ENCODE peak calls at places on chromosome 15, in nine cellular contexts. One of them, this sample, is unnamed.

GRCh38 chr15:56052389-56053045 is 59.1 kb upstream of the NEDD4 start:
- DNase-seq in Daoy: peak; percentile 28
- DNase-seq in posterior vena cava: no peak
- DNase-seq in activated CD8-positive, alpha-beta memory T cell treated with anti-CD3 and anti-CD28 coated beads, Interleukin-2, amount 10 ng/mL, durations not matched to agents 7 days and 5 days: no peak
- DNase-seq in stimulated activated CD4-positive, alpha-beta T cell treated with anti-CD3 and anti-CD28 coated beads, Interleukin-15, amount 100 ng/mL, for 24 hours: no peak
- DNase-seq in pulmonary artery endothelial cell: peak; percentile 27
- DNase-seq in M059J: peak; percentile 68
- DNase-seq in ELF-1: peak; percentile 40
- DNase-seq in left lobe of liver: no peak
- DNase-seq in this sample: no peak

GRCh38 chr15:79957741-79958140 is 13.3 kb downstream of the BCL2A1 start:
- DNase-seq in posterior vena cava: no peak
- DNase-seq in Daoy: no peak
- DNase-seq in M059J: peak; percentile 19
- DNase-seq in pulmonary artery endothelial cell: no peak
- DNase-seq in activated CD8-positive, alpha-beta memory T cell treated with anti-CD3 and anti-CD28 coated beads, Interleukin-2, amount 10 ng/mL, durations not matched to agents 7 days and 5 days: no peak
- DNase-seq in stimulated activated CD4-positive, alpha-beta T cell treated with anti-CD3 and anti-CD28 coated beads, Interleukin-15, amount 100 ng/mL, for 24 hours: no peak
- DNase-seq in ELF-1: no peak
- DNase-seq in left lobe of liver: no peak
- DNase-seq in this sample: no peak

GRCh38 chr15:73965730-73966103 is 26.4 kb downstream of the STOML1 start:
- DNase-seq in ELF-1: no peak
- DNase-seq in stimulated activated CD4-positive, alpha-beta T cell treated with anti-CD3 and anti-CD28 coated beads, Interleukin-15, amount 100 ng/mL, for 24 hours: peak; percentile 17
- DNase-seq in Daoy: no peak
- DNase-seq in left lobe of liver: no peak
- DNase-seq in posterior vena cava: no peak
- DNase-seq in pulmonary artery endothelial cell: no peak
- DNase-seq in activated CD8-positive, alpha-beta memory T cell treated with anti-CD3 and anti-CD28 coated beads, Interleukin-2, amount 10 ng/mL, durations not matched to agents 7 days and 5 days: no peak
- DNase-seq in M059J: peak; percentile 70
- DNase-seq in this sample: no peak

GRCh38 chr15:57640935-57641682 is 49.4 kb downstream of the MYZAP start:
- DNase-seq in Daoy: peak; percentile 17
- DNase-seq in activated CD8-positive, alpha-beta memory T cell treated with anti-CD3 and anti-CD28 coated beads, Interleukin-2, amount 10 ng/mL, durations not matched to agents 7 days and 5 days: no peak
- DNase-seq in posterior vena cava: no peak
- DNase-seq in M059J: peak; percentile 21
- DNase-seq in ELF-1: peak; percentile 19
- DNase-seq in stimulated activated CD4-positive, alpha-beta T cell treated with anti-CD3 and anti-CD28 coated beads, Interleukin-15, amount 100 ng/mL, for 24 hours: peak; percentile 34
- DNase-seq in left lobe of liver: no peak
- DNase-seq in pulmonary artery endothelial cell: peak; percentile 7
- DNase-seq in this sample: no peak

GRCh38 chr15:61157933-61158332 is 71.2 kb downstream of the RORA start:
- DNase-seq in stimulated activated CD4-positive, alpha-beta T cell treated with anti-CD3 and anti-CD28 coated beads, Interleukin-15, amount 100 ng/mL, for 24 hours: no peak
- DNase-seq in posterior vena cava: no peak
- DNase-seq in Daoy: no peak
- DNase-seq in ELF-1: no peak
- DNase-seq in pulmonary artery endothelial cell: no peak
- DNase-seq in M059J: no peak
- DNase-seq in activated CD8-positive, alpha-beta memory T cell treated with anti-CD3 and anti-CD28 coated beads, Interleukin-2, amount 10 ng/mL, durations not matched to agents 7 days and 5 days: no peak
- DNase-seq in left lobe of liver: no peak
- DNase-seq in this sample: no peak

GRCh38 chr15:83698294-83698693 is 44.4 kb downstream of the ADAMTSL3 start:
- DNase-seq in ELF-1: no peak
- DNase-seq in Daoy: peak; percentile 45
- DNase-seq in left lobe of liver: peak; percentile 67
- DNase-seq in pulmonary artery endothelial cell: no peak
- DNase-seq in stimulated activated CD4-positive, alpha-beta T cell treated with anti-CD3 and anti-CD28 coated beads, Interleukin-15, amount 100 ng/mL, for 24 hours: no peak
- DNase-seq in M059J: peak; percentile 0
- DNase-seq in posterior vena cava: peak; percentile 87
- DNase-seq in activated CD8-positive, alpha-beta memory T cell treated with anti-CD3 and anti-CD28 coated beads, Interleukin-2, amount 10 ng/mL, durations not matched to agents 7 days and 5 days: no peak
- DNase-seq in this sample: no peak

GRCh38 chr15:67085818-67086649 is 20.6 kb downstream of the SMAD3 start:
- DNase-seq in stimulated activated CD4-positive, alpha-beta T cell treated with anti-CD3 and anti-CD28 coated beads, Interleukin-15, amount 100 ng/mL, for 24 hours: peak; percentile 61
- DNase-seq in posterior vena cava: no peak
- DNase-seq in pulmonary artery endothelial cell: no peak
- DNase-seq in M059J: peak; percentile 89
- DNase-seq in activated CD8-positive, alpha-beta memory T cell treated with anti-CD3 and anti-CD28 coated beads, Interleukin-2, amount 10 ng/mL, durations not matched to agents 7 days and 5 days: peak; percentile 82
- DNase-seq in left lobe of liver: no peak
- DNase-seq in ELF-1: peak; percentile 57
- DNase-seq in Daoy: peak; percentile 63
- DNase-seq in this sample: no peak

GRCh38 chr15:58378241-58379085 is 53.3 kb upstream of the LIPC start:
- DNase-seq in pulmonary artery endothelial cell: no peak
- DNase-seq in Daoy: no peak
- DNase-seq in posterior vena cava: no peak
- DNase-seq in activated CD8-positive, alpha-beta memory T cell treated with anti-CD3 and anti-CD28 coated beads, Interleukin-2, amount 10 ng/mL, durations not matched to agents 7 days and 5 days: no peak
- DNase-seq in stimulated activated CD4-positive, alpha-beta T cell treated with anti-CD3 and anti-CD28 coated beads, Interleukin-15, amount 100 ng/mL, for 24 hours: no peak
- DNase-seq in left lobe of liver: no peak
- DNase-seq in ELF-1: no peak
- DNase-seq in M059J: peak; percentile 30
- DNase-seq in this sample: no peak

GRCh38 chr15:30958219-30958618 is 33.2 kb downstream of the MTMR10 start:
- DNase-seq in Daoy: no peak
- DNase-seq in activated CD8-positive, alpha-beta memory T cell treated with anti-CD3 and anti-CD28 coated beads, Interleukin-2, amount 10 ng/mL, durations not matched to agents 7 days and 5 days: no peak
- DNase-seq in ELF-1: no peak
- DNase-seq in M059J: no peak
- DNase-seq in left lobe of liver: no peak
- DNase-seq in stimulated activated CD4-positive, alpha-beta T cell treated with anti-CD3 and anti-CD28 coated beads, Interleukin-15, amount 100 ng/mL, for 24 hours: no peak
- DNase-seq in pulmonary artery endothelial cell: no peak
- DNase-seq in posterior vena cava: no peak
- DNase-seq in this sample: no peak

GRCh38 chr15:100544290-100544945 is 15.7 kb upstream of the CERS3 start:
- DNase-seq in M059J: no peak
- DNase-seq in Daoy: no peak
- DNase-seq in activated CD8-positive, alpha-beta memory T cell treated with anti-CD3 and anti-CD28 coated beads, Interleukin-2, amount 10 ng/mL, durations not matched to agents 7 days and 5 days: no peak
- DNase-seq in stimulated activated CD4-positive, alpha-beta T cell treated with anti-CD3 and anti-CD28 coated beads, Interleukin-15, amount 100 ng/mL, for 24 hours: no peak
- DNase-seq in pulmonary artery endothelial cell: no peak
- DNase-seq in left lobe of liver: no peak
- DNase-seq in ELF-1: no peak
- DNase-seq in posterior vena cava: no peak
- DNase-seq in this sample: no peak

GRCh38 chr15:74725241-74725774 is at the start of gene CYP1A1:
- DNase-seq in ELF-1: no peak
- DNase-seq in M059J: peak; percentile 27
- DNase-seq in left lobe of liver: peak; percentile 70
- DNase-seq in Daoy: peak; percentile 42
- DNase-seq in stimulated activated CD4-positive, alpha-beta T cell treated with anti-CD3 and anti-CD28 coated beads, Interleukin-15, amount 100 ng/mL, for 24 hours: peak; percentile 66
- DNase-seq in activated CD8-positive, alpha-beta memory T cell treated with anti-CD3 and anti-CD28 coated beads, Interleukin-2, amount 10 ng/mL, durations not matched to agents 7 days and 5 days: peak; percentile 51
- DNase-seq in posterior vena cava: no peak
- DNase-seq in pulmonary artery endothelial cell: no peak
- DNase-seq in this sample: peak; percentile 67

GRCh38 chr15:92149469-92149868 is 244.2 kb upstream of the ST8SIA2 start:
- DNase-seq in activated CD8-positive, alpha-beta memory T cell treated with anti-CD3 and anti-CD28 coated beads, Interleukin-2, amount 10 ng/mL, durations not matched to agents 7 days and 5 days: no peak
- DNase-seq in stimulated activated CD4-positive, alpha-beta T cell treated with anti-CD3 and anti-CD28 coated beads, Interleukin-15, amount 100 ng/mL, for 24 hours: no peak
- DNase-seq in left lobe of liver: no peak
- DNase-seq in ELF-1: no peak
- DNase-seq in pulmonary artery endothelial cell: no peak
- DNase-seq in Daoy: no peak
- DNase-seq in posterior vena cava: no peak
- DNase-seq in M059J: no peak
- DNase-seq in this sample: no peak

This sample was measured in lower lobe of right lung.